ENCODE peak calls at places on chromosomes 2 and 18, in eight cellular contexts. One of them, this sample, is unnamed.

GRCh38 chr2:101230541-101230993 is 22.1 kb upstream of the CNOT11 start:
- DNase-seq in AG04450: no peak
- DNase-seq in RWPE2: no peak
- DNase-seq in spleen: no peak
- DNase-seq in CD8-positive, alpha-beta T cell: no peak
- DNase-seq in ovary: no peak
- DNase-seq in upper lobe of right lung: no peak
- DNase-seq in vagina: no peak
- DNase-seq in this sample: peak

GRCh38 chr2:205267323-205267722 is 415.0 kb upstream of the NRP2 start:
- DNase-seq in RWPE2: no peak
- DNase-seq in AG04450: no peak
- DNase-seq in spleen: no peak
- DNase-seq in ovary: no peak
- DNase-seq in upper lobe of right lung: no peak
- DNase-seq in vagina: no peak
- DNase-seq in CD8-positive, alpha-beta T cell: no peak
- DNase-seq in this sample: no peak

GRCh38 chr2:229282758-229283546 is 11.9 kb upstream of the PID1 start:
- DNase-seq in AG04450: peak
- DNase-seq in CD8-positive, alpha-beta T cell: no peak
- DNase-seq in ovary: peak
- DNase-seq in vagina: no peak
- DNase-seq in upper lobe of right lung: no peak
- DNase-seq in spleen: no peak
- DNase-seq in RWPE2: peak
- DNase-seq in this sample: no peak

GRCh38 chr2:26001743-26002341 is 19.5 kb upstream of the KIF3C start:
- DNase-seq in ovary: peak
- DNase-seq in spleen: peak
- DNase-seq in CD8-positive, alpha-beta T cell: no peak
- DNase-seq in AG04450: no peak
- DNase-seq in upper lobe of right lung: peak
- DNase-seq in vagina: no peak
- DNase-seq in RWPE2: no peak
- DNase-seq in this sample: no peak

GRCh38 chr2:102063948-102064678 is 72.4 kb downstream of the IL1R2 start:
- DNase-seq in upper lobe of right lung: peak
- DNase-seq in CD8-positive, alpha-beta T cell: no peak
- DNase-seq in spleen: peak
- DNase-seq in ovary: peak
- DNase-seq in vagina: peak
- DNase-seq in RWPE2: peak
- DNase-seq in AG04450: peak
- DNase-seq in this sample: peak

GRCh38 chr2:191311627-191312026 is 66.4 kb downstream of the MYO1B start:
- DNase-seq in RWPE2: no peak
- DNase-seq in ovary: no peak
- DNase-seq in spleen: no peak
- DNase-seq in AG04450: no peak
- DNase-seq in upper lobe of right lung: no peak
- DNase-seq in CD8-positive, alpha-beta T cell: no peak
- DNase-seq in vagina: no peak
- DNase-seq in this sample: peak

GRCh38 chr2:189526936-189527654 is 53.5 kb downstream of the SLC40A1 start:
- DNase-seq in RWPE2: no peak
- DNase-seq in vagina: no peak
- DNase-seq in upper lobe of right lung: no peak
- DNase-seq in ovary: peak
- DNase-seq in spleen: no peak
- DNase-seq in CD8-positive, alpha-beta T cell: no peak
- DNase-seq in AG04450: no peak
- DNase-seq in this sample: no peak

GRCh38 chr2:55097462-55098410 is 47.5 kb upstream of the RTN4 start:
- DNase-seq in CD8-positive, alpha-beta T cell: no peak
- DNase-seq in ovary: peak
- DNase-seq in RWPE2: no peak
- DNase-seq in AG04450: no peak
- DNase-seq in upper lobe of right lung: no peak
- DNase-seq in vagina: no peak
- DNase-seq in spleen: no peak
- DNase-seq in this sample: peak

GRCh38 chr2:9780368-9781130 is 62.7 kb upstream of the TAF1B start:
- DNase-seq in upper lobe of right lung: no peak
- DNase-seq in spleen: no peak
- DNase-seq in RWPE2: no peak
- DNase-seq in CD8-positive, alpha-beta T cell: no peak
- DNase-seq in vagina: no peak
- DNase-seq in ovary: no peak
- DNase-seq in AG04450: no peak
- DNase-seq in this sample: no peak

GRCh38 chr2:170685591-170685990 is 29.5 kb upstream of the SP5 start:
- DNase-seq in ovary: no peak
- DNase-seq in vagina: no peak
- DNase-seq in upper lobe of right lung: no peak
- DNase-seq in AG04450: no peak
- DNase-seq in RWPE2: no peak
- DNase-seq in CD8-positive, alpha-beta T cell: no peak
- DNase-seq in spleen: no peak
- DNase-seq in this sample: no peak

GRCh38 chr2:220143336-220143735 is 515.9 kb downstream of the SLC4A3 start:
- DNase-seq in CD8-positive, alpha-beta T cell: no peak
- DNase-seq in upper lobe of right lung: no peak
- DNase-seq in RWPE2: no peak
- DNase-seq in ovary: no peak
- DNase-seq in vagina: no peak
- DNase-seq in AG04450: peak
- DNase-seq in spleen: no peak
- DNase-seq in this sample: peak

GRCh38 chr2:190205643-190206042 is 114.0 kb downstream of the HIBCH start:
- DNase-seq in spleen: no peak
- DNase-seq in RWPE2: no peak
- DNase-seq in ovary: no peak
- DNase-seq in vagina: no peak
- DNase-seq in CD8-positive, alpha-beta T cell: no peak
- DNase-seq in AG04450: peak
- DNase-seq in upper lobe of right lung: no peak
- DNase-seq in this sample: no peak

GRCh38 chr2:1936411-1936980 is 192.2 kb upstream of the PXDN start:
- DNase-seq in vagina: peak
- DNase-seq in ovary: no peak
- DNase-seq in spleen: no peak
- DNase-seq in RWPE2: no peak
- DNase-seq in upper lobe of right lung: no peak
- DNase-seq in CD8-positive, alpha-beta T cell: no peak
- DNase-seq in AG04450: no peak
- DNase-seq in this sample: no peak

GRCh38 chr2:204869142-204869823 is 324.0 kb downstream of the PARD3B start:
- DNase-seq in AG04450: no peak
- DNase-seq in ovary: no peak
- DNase-seq in spleen: no peak
- DNase-seq in CD8-positive, alpha-beta T cell: no peak
- DNase-seq in upper lobe of right lung: no peak
- DNase-seq in vagina: no peak
- DNase-seq in RWPE2: no peak
- DNase-seq in this sample: no peak

GRCh38 chr2:23912054-23912453 is 14.9 kb downstream of the ATAD2B start:
- DNase-seq in ovary: no peak
- DNase-seq in upper lobe of right lung: no peak
- DNase-seq in RWPE2: no peak
- DNase-seq in spleen: no peak
- DNase-seq in CD8-positive, alpha-beta T cell: no peak
- DNase-seq in vagina: no peak
- DNase-seq in AG04450: no peak
- DNase-seq in this sample: no peak

GRCh38 chr2:161418715-161419337 is 2.7 kb downstream of the TBR1 start:
- DNase-seq in vagina: no peak
- DNase-seq in RWPE2: no peak
- DNase-seq in spleen: no peak
- DNase-seq in upper lobe of right lung: no peak
- DNase-seq in ovary: no peak
- DNase-seq in CD8-positive, alpha-beta T cell: no peak
- DNase-seq in AG04450: no peak
- DNase-seq in this sample: no peak

GRCh38 chr2:43218550-43219382 is 7.6 kb downstream of the ZFP36L2 start:
- DNase-seq in upper lobe of right lung: peak
- DNase-seq in spleen: peak
- DNase-seq in AG04450: no peak
- DNase-seq in vagina: peak
- DNase-seq in RWPE2: no peak
- DNase-seq in ovary: peak
- DNase-seq in CD8-positive, alpha-beta T cell: peak
- DNase-seq in this sample: no peak

GRCh38 chr2:45882707-45883106 is 231.2 kb downstream of the PRKCE start:
- DNase-seq in CD8-positive, alpha-beta T cell: no peak
- DNase-seq in RWPE2: no peak
- DNase-seq in AG04450: no peak
- DNase-seq in upper lobe of right lung: no peak
- DNase-seq in ovary: peak
- DNase-seq in vagina: no peak
- DNase-seq in spleen: no peak
- DNase-seq in this sample: no peak

GRCh38 chr18:32893915-32894314 is 121.1 kb upstream of the KLHL14 start:
- DNase-seq in vagina: no peak
- DNase-seq in CD8-positive, alpha-beta T cell: no peak
- DNase-seq in upper lobe of right lung: no peak
- DNase-seq in AG04450: no peak
- DNase-seq in ovary: no peak
- DNase-seq in spleen: no peak
- DNase-seq in RWPE2: no peak
- DNase-seq in this sample: no peak

GRCh38 chr2:103292570-103293265 is 530.9 kb downstream of the TMEM182 start:
- DNase-seq in CD8-positive, alpha-beta T cell: no peak
- DNase-seq in upper lobe of right lung: no peak
- DNase-seq in ovary: no peak
- DNase-seq in spleen: no peak
- DNase-seq in vagina: no peak
- DNase-seq in AG04450: no peak
- DNase-seq in RWPE2: no peak
- DNase-seq in this sample: no peak
- TF ChIP-seq CTCF in CD8-positive, alpha-beta T cell: no peak
- TF ChIP-seq CTCF in upper lobe of right lung: no peak
- TF ChIP-seq CTCF in ovary: no peak
- TF ChIP-seq CTCF in spleen: no peak
- TF ChIP-seq CTCF in vagina: no peak
- TF ChIP-seq CTCF in AG04450: no peak
- TF ChIP-seq CTCF in RWPE2: no peak
- TF ChIP-seq CTCF in this sample: peak

DNA sequence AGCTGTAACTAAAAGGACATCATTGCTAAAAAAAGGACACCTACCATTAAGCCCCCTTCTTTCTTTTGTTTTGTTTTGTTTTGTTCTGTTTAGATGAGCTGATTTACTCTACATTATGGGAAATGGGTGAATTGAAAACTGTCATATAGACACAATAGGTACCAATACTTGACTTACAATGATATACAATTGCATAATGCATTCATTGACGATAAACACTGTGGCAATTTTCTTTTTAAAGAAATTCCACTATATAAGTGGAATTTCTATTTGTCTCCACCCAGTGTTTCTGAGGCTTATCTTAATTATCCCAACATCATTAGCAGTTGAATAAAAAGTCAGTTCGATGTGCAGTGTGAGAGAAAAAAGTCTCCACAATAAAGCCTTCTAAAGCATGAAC is 282.1 kb downstream of the BCL2 start:
- DNase-seq in upper lobe of right lung: no peak
- DNase-seq in spleen: no peak
- DNase-seq in RWPE2: no peak
- DNase-seq in AG04450: no peak
- DNase-seq in ovary: no peak
- DNase-seq in CD8-positive, alpha-beta T cell: no peak
- DNase-seq in vagina: no peak
- DNase-seq in this sample: peak
- H3K4me3 ChIP-seq in upper lobe of right lung: no peak
- H3K4me3 ChIP-seq in spleen: no peak
- H3K4me3 ChIP-seq in RWPE2: no peak
- H3K4me3 ChIP-seq in AG04450: no peak
- H3K4me3 ChIP-seq in ovary: no peak
- H3K4me3 ChIP-seq in CD8-positive, alpha-beta T cell: no peak
- H3K4me3 ChIP-seq in vagina: no peak
- H3K4me3 ChIP-seq in this sample: no peak

GRCh38 chr2:226623587-226624368 is 175.8 kb downstream of the IRS1 start:
- DNase-seq in AG04450: no peak
- DNase-seq in spleen: no peak
- DNase-seq in upper lobe of right lung: no peak
- DNase-seq in ovary: no peak
- DNase-seq in vagina: no peak
- DNase-seq in RWPE2: no peak
- DNase-seq in CD8-positive, alpha-beta T cell: no peak
- DNase-seq in this sample: no peak

GRCh38 chr2:226618875-226619605 is 180.6 kb downstream of the IRS1 start:
- DNase-seq in ovary: no peak
- DNase-seq in spleen: no peak
- DNase-seq in upper lobe of right lung: no peak
- DNase-seq in vagina: no peak
- DNase-seq in AG04450: no peak
- DNase-seq in RWPE2: no peak
- DNase-seq in CD8-positive, alpha-beta T cell: no peak
- DNase-seq in this sample: no peak

GRCh38 chr2:226619707-226620106 is 179.9 kb downstream of the IRS1 start:
- DNase-seq in ovary: no peak
- DNase-seq in AG04450: no peak
- DNase-seq in CD8-positive, alpha-beta T cell: no peak
- DNase-seq in upper lobe of right lung: no peak
- DNase-seq in spleen: no peak
- DNase-seq in vagina: no peak
- DNase-seq in RWPE2: no peak
- DNase-seq in this sample: no peak

GRCh38 chr2:226620176-226620575 is 179.4 kb downstream of the IRS1 start:
- DNase-seq in spleen: no peak
- DNase-seq in CD8-positive, alpha-beta T cell: no peak
- DNase-seq in RWPE2: no peak
- DNase-seq in upper lobe of right lung: no peak
- DNase-seq in vagina: no peak
- DNase-seq in ovary: no peak
- DNase-seq in AG04450: no peak
- DNase-seq in this sample: no peak

DNA sequence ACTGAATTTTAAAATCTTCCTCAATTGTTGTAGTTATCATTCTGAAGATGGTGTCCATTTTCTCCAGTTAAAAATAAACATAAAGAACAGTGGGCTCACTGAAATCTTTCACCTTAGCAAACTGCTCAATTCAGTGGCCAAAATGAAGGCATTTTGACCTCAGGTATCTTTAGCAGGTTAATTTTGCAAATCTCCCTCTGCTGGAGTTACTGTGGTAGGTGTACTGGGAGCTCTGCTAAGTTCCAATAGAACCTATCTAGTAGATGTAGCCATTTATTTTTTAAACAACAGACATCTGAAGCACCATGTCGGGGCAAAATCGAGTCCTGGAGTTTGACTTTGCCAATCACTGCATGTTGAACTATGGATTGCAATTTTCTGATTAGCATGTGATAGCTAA is 177.1 kb downstream of the IRS1 start:
- DNase-seq in AG04450: no peak
- DNase-seq in vagina: no peak
- DNase-seq in upper lobe of right lung: no peak
- DNase-seq in CD8-positive, alpha-beta T cell: no peak
- DNase-seq in spleen: no peak
- DNase-seq in RWPE2: no peak
- DNase-seq in ovary: no peak
- DNase-seq in this sample: no peak
- TF ChIP-seq CTCF in AG04450: peak
- TF ChIP-seq CTCF in vagina: no peak
- TF ChIP-seq CTCF in upper lobe of right lung: no peak
- TF ChIP-seq CTCF in CD8-positive, alpha-beta T cell: no peak
- TF ChIP-seq CTCF in spleen: no peak
- TF ChIP-seq CTCF in RWPE2: no peak
- TF ChIP-seq CTCF in ovary: no peak
- TF ChIP-seq CTCF in this sample: peak

GRCh38 chr2:201259216-201259615 is 1.1 kb upstream of the CASP8 start:
- DNase-seq in AG04450: no peak
- DNase-seq in RWPE2: no peak
- DNase-seq in spleen: no peak
- DNase-seq in CD8-positive, alpha-beta T cell: no peak
- DNase-seq in ovary: no peak
- DNase-seq in upper lobe of right lung: no peak
- DNase-seq in vagina: peak
- DNase-seq in this sample: no peak
- H3K4me3 ChIP-seq in AG04450: peak
- H3K4me3 ChIP-seq in RWPE2: peak
- H3K4me3 ChIP-seq in spleen: peak
- H3K4me3 ChIP-seq in CD8-positive, alpha-beta T cell: peak
- H3K4me3 ChIP-seq in ovary: peak
- H3K4me3 ChIP-seq in upper lobe of right lung: peak
- H3K4me3 ChIP-seq in vagina: peak
- H3K4me3 ChIP-seq in this sample: peak

This sample was measured in retinal pigment epithelial cell.